ENCODE peak calls at places on chromosomes 13 and 19, in four cellular contexts. O is NCI-H82; Z is prostate gland; K is central memory CD4-positive, alpha-beta T cell. T is an unnamed sample.
A peak's percentile ranks its signal among the peaks of the same experiment; 100 is the strongest.

GRCh38 chr13:114296902-114297301 is 15.5 kb downstream of the UPF3A start:
- DNase-seq in Z (no peak), O (no peak), K (no peak), T (no peak)

GRCh38 chr19:17487240-17488121 is 17.2 kb downstream of the SLC27A1 start:
- DNase-seq in K (no peak), O (peak; percentile 39), Z (no peak), T (no peak)

GRCh38 chr13:48778551-48779088 is 124.9 kb downstream of the CYSLTR2 start:
- DNase-seq in K (no peak), Z (no peak), O (no peak), T (no peak)

GRCh38 chr19:14337510-14337909 is 43.7 kb upstream of the ADGRE5 start:
- DNase-seq in O (peak; percentile 92), K (peak; percentile 37), Z (no peak), T (peak; percentile 36)

GRCh38 chr19:42316223-42317211 is 3.4 kb downstream of the TMEM145 start:
- DNase-seq in O (no peak), K (no peak), Z (no peak), T (no peak)

GRCh38 chr13:37074703-37075102 is 15.2 kb upstream of the SUPT20H start:
- DNase-seq in Z (no peak), K (no peak), O (peak; percentile 70), T (no peak)

GRCh38 chr13:51444922-51445321 is 7.9 kb downstream of the INTS6 start:
- DNase-seq in K (no peak), O (peak; percentile 56), Z (no peak), T (peak; percentile 46)

GRCh38 chr13:76330216-76330615 is 556.0 kb downstream of the KCTD12 start:
- DNase-seq in O (no peak), Z (no peak), K (no peak), T (no peak)